ENCODE peak calls at places on chromosomes 4 and X, in six cellular contexts. One of them, this sample, is unnamed.

GRCh38 chr4:149426461-149426860 is 389.2 kb downstream of the IQCM start:
- DNase-seq in colonic mucosa: no peak
- DNase-seq in ovary: no peak
- DNase-seq in Caco-2: no peak
- DNase-seq in stomach: no peak
- DNase-seq in IMR-90: peak; percentile 35
- DNase-seq in this sample: no peak

GRCh38 chr4:20370284-20370683 is 118.6 kb downstream of the SLIT2 start:
- DNase-seq in ovary: no peak
- DNase-seq in colonic mucosa: no peak
- DNase-seq in Caco-2: no peak
- DNase-seq in stomach: no peak
- DNase-seq in IMR-90: peak; percentile 85
- DNase-seq in this sample: no peak

GRCh38 chr4:39706334-39706733 is 8.4 kb downstream of the UBE2K start:
- DNase-seq in stomach: peak; percentile 77
- DNase-seq in ovary: no peak
- DNase-seq in colonic mucosa: peak; percentile 67
- DNase-seq in Caco-2: no peak
- DNase-seq in IMR-90: peak; percentile 89
- DNase-seq in this sample: no peak

GRCh38 chr4:89295415-89295927 is 12.1 kb downstream of the GPRIN3 start:
- DNase-seq in stomach: no peak
- DNase-seq in IMR-90: no peak
- DNase-seq in colonic mucosa: no peak
- DNase-seq in ovary: no peak
- DNase-seq in Caco-2: no peak
- DNase-seq in this sample: no peak

GRCh38 chr4:12961713-12962112 is 522.4 kb downstream of the RAB28 start:
- DNase-seq in Caco-2: no peak
- DNase-seq in ovary: no peak
- DNase-seq in colonic mucosa: no peak
- DNase-seq in stomach: no peak
- DNase-seq in IMR-90: no peak
- DNase-seq in this sample: no peak

GRCh38 chr4:180923476-180923875 is 1319.7 kb upstream of the TENM3 start:
- DNase-seq in IMR-90: peak; percentile 82
- DNase-seq in ovary: no peak
- DNase-seq in Caco-2: no peak
- DNase-seq in colonic mucosa: no peak
- DNase-seq in stomach: no peak
- DNase-seq in this sample: no peak

GRCh38 chr4:16264798-16265197 is 38.5 kb upstream of the TAPT1 start:
- DNase-seq in stomach: no peak
- DNase-seq in Caco-2: peak; percentile 46
- DNase-seq in colonic mucosa: no peak
- DNase-seq in ovary: no peak
- DNase-seq in IMR-90: peak; percentile 58
- DNase-seq in this sample: no peak

GRCh38 chr4:993111-994029 is at the start of gene SLC26A1:
- DNase-seq in ovary: no peak
- DNase-seq in IMR-90: no peak
- DNase-seq in Caco-2: peak; percentile 68
- DNase-seq in stomach: peak; percentile 60
- DNase-seq in colonic mucosa: peak; percentile 68
- DNase-seq in this sample: no peak

GRCh38 chrX:38819163-38819562 is 17.9 kb downstream of the MID1IP1 start:
- DNase-seq in ovary: no peak
- DNase-seq in Caco-2: no peak
- DNase-seq in stomach: no peak
- DNase-seq in colonic mucosa: no peak
- DNase-seq in IMR-90: no peak
- DNase-seq in this sample: no peak

GRCh38 chr4:1472148-1472797 is 66.0 kb upstream of the NKX1-1 start:
- DNase-seq in colonic mucosa: no peak
- DNase-seq in stomach: no peak
- DNase-seq in IMR-90: no peak
- DNase-seq in Caco-2: no peak
- DNase-seq in ovary: peak; percentile 7
- DNase-seq in this sample: no peak

GRCh38 chr4:82235346-82235745 is 138.4 kb downstream of the HNRNPD start:
- DNase-seq in ovary: no peak
- DNase-seq in stomach: no peak
- DNase-seq in colonic mucosa: no peak
- DNase-seq in IMR-90: no peak
- DNase-seq in Caco-2: no peak
- DNase-seq in this sample: no peak

GRCh38 chr4:178554352-178554751 is 1112.1 kb upstream of the AGA start:
- DNase-seq in IMR-90: no peak
- DNase-seq in Caco-2: no peak
- DNase-seq in stomach: no peak
- DNase-seq in colonic mucosa: no peak
- DNase-seq in ovary: no peak
- DNase-seq in this sample: no peak

GRCh38 chrX:40433160-40433559 is 147.6 kb upstream of the ATP6AP2 start:
- DNase-seq in stomach: no peak
- DNase-seq in IMR-90: no peak
- DNase-seq in Caco-2: no peak
- DNase-seq in colonic mucosa: no peak
- DNase-seq in ovary: no peak
- DNase-seq in this sample: no peak

GRCh38 chr4:40349561-40350198 is 14.5 kb downstream of the CHRNA9 start:
- DNase-seq in colonic mucosa: no peak
- DNase-seq in Caco-2: no peak
- DNase-seq in IMR-90: peak; percentile 20
- DNase-seq in stomach: no peak
- DNase-seq in ovary: no peak
- DNase-seq in this sample: no peak

GRCh38 chrX:139058831-139059495 is 347.4 kb upstream of the FGF13 start:
- DNase-seq in IMR-90: no peak
- DNase-seq in Caco-2: no peak
- DNase-seq in colonic mucosa: no peak
- DNase-seq in ovary: no peak
- DNase-seq in stomach: no peak
- DNase-seq in this sample: no peak

GRCh38 chrX:149470960-149471359 is 34.1 kb downstream of the IDS start:
- DNase-seq in colonic mucosa: peak; percentile 67
- DNase-seq in Caco-2: peak; percentile 77
- DNase-seq in ovary: peak; percentile 78
- DNase-seq in IMR-90: peak; percentile 44
- DNase-seq in stomach: peak; percentile 78
- DNase-seq in this sample: no peak

GRCh38 chr4:80266902-80267380 is 477 bp downstream of the FGF5 start:
- DNase-seq in colonic mucosa: no peak
- DNase-seq in Caco-2: no peak
- DNase-seq in ovary: peak; percentile 32
- DNase-seq in IMR-90: peak; percentile 59
- DNase-seq in stomach: no peak
- DNase-seq in this sample: no peak

GRCh38 chr4:183599690-183600089 is 59.3 kb downstream of the RWDD4 start:
- DNase-seq in colonic mucosa: no peak
- DNase-seq in ovary: no peak
- DNase-seq in Caco-2: no peak
- DNase-seq in IMR-90: no peak
- DNase-seq in stomach: no peak
- DNase-seq in this sample: no peak

GRCh38 chrX:65925592-65925991 is 114.3 kb downstream of the VSIG4 start:
- DNase-seq in IMR-90: no peak
- DNase-seq in Caco-2: no peak
- DNase-seq in colonic mucosa: no peak
- DNase-seq in ovary: no peak
- DNase-seq in stomach: no peak
- DNase-seq in this sample: no peak

GRCh38 chr4:108272566-108272965 is 103.8 kb upstream of the LEF1 start:
- DNase-seq in ovary: no peak
- DNase-seq in Caco-2: no peak
- DNase-seq in IMR-90: peak; percentile 70
- DNase-seq in colonic mucosa: no peak
- DNase-seq in stomach: no peak
- DNase-seq in this sample: no peak

GRCh38 chr4:155759372-155760252 is 791 bp downstream of the GUCY1B1 start:
- DNase-seq in colonic mucosa: peak; percentile 22
- DNase-seq in Caco-2: no peak
- DNase-seq in ovary: peak; percentile 68
- DNase-seq in IMR-90: peak; percentile 16
- DNase-seq in stomach: peak; percentile 25
- DNase-seq in this sample: no peak

GRCh38 chr4:30495261-30496050 is 224.7 kb upstream of the PCDH7 start:
- DNase-seq in stomach: no peak
- DNase-seq in colonic mucosa: no peak
- DNase-seq in ovary: no peak
- DNase-seq in Caco-2: no peak
- DNase-seq in IMR-90: no peak
- DNase-seq in this sample: no peak
- H3K9me3 ChIP-seq in stomach: no peaks in the 10 kb centered on the region
- H3K9me3 ChIP-seq in colonic mucosa: no peaks in the 10 kb centered on the region
- H3K9me3 ChIP-seq in ovary: no peaks in the 10 kb centered on the region
- H3K9me3 ChIP-seq in Caco-2: no peaks in the 10 kb centered on the region
- H3K9me3 ChIP-seq in IMR-90: no peaks in the 10 kb centered on the region
- H3K9me3 ChIP-seq in this sample: no peaks in the 10 kb centered on the region

GRCh38 chr4:48380583-48381167 is 39.3 kb downstream of the SLAIN2 start:
- DNase-seq in stomach: no peak
- DNase-seq in colonic mucosa: no peak
- DNase-seq in ovary: no peak
- DNase-seq in Caco-2: no peak
- DNase-seq in IMR-90: no peak
- DNase-seq in this sample: no peak

GRCh38 chr4:48379587-48380140 is 38.3 kb downstream of the SLAIN2 start:
- DNase-seq in stomach: no peak
- DNase-seq in ovary: no peak
- DNase-seq in colonic mucosa: no peak
- DNase-seq in IMR-90: no peak
- DNase-seq in Caco-2: no peak
- DNase-seq in this sample: no peak

GRCh38 chr4:48372272-48372671 is 30.9 kb downstream of the SLAIN2 start:
- DNase-seq in colonic mucosa: no peak
- DNase-seq in IMR-90: no peak
- DNase-seq in stomach: no peak
- DNase-seq in ovary: no peak
- DNase-seq in Caco-2: no peak
- DNase-seq in this sample: no peak

GRCh38 chr4:48370260-48371134 is 29.2 kb downstream of the SLAIN2 start:
- DNase-seq in colonic mucosa: no peak
- DNase-seq in IMR-90: no peak
- DNase-seq in Caco-2: no peak
- DNase-seq in stomach: no peak
- DNase-seq in ovary: no peak
- DNase-seq in this sample: no peak

GRCh38 chr4:48375651-48376291 is 34.4 kb downstream of the SLAIN2 start:
- DNase-seq in IMR-90: peak; percentile 96
- DNase-seq in Caco-2: peak; percentile 21
- DNase-seq in stomach: peak; percentile 31
- DNase-seq in colonic mucosa: peak; percentile 78
- DNase-seq in ovary: no peak
- DNase-seq in this sample: no peak
- H3K4me1 ChIP-seq in IMR-90: peaks cover 2% of the 10 kb centered on the region
- H3K4me1 ChIP-seq in Caco-2: peaks cover 15% of the 10 kb centered on the region
- H3K4me1 ChIP-seq in stomach: peaks cover 25% of the 10 kb centered on the region
- H3K4me1 ChIP-seq in colonic mucosa: no peaks in the 10 kb centered on the region
- H3K4me1 ChIP-seq in ovary: no peaks in the 10 kb centered on the region
- H3K4me1 ChIP-seq in this sample: peaks cover 55% of the 10 kb centered on the region

DNA sequence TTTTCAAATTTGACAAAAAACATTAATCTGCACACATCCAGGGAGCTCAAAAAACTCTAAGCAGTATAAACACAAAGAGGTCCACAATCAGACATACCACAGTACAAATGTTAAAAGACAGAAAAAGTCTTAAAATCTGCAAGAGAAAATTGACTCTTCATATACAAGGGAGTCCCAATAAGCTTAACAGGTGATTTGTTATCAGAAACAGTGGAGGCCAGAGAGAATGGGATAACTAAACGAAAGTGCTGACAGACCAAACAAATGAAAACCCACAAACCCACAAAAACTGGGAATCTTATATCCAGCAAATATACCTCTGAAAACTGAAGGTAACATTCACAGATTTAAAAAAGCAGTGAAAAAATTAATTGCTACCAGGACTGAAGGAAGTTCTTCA is 182.0 kb upstream of the PAQR3 start:
- DNase-seq in IMR-90: no peak
- DNase-seq in ovary: no peak
- DNase-seq in Caco-2: no peak
- DNase-seq in colonic mucosa: no peak
- DNase-seq in stomach: no peak
- DNase-seq in this sample: no peak
- H3K9me3 ChIP-seq in IMR-90: peaks cover 6% of the 10 kb centered on the region
- H3K9me3 ChIP-seq in ovary: peaks cover 4% of the 10 kb centered on the region
- H3K9me3 ChIP-seq in Caco-2: no peaks in the 10 kb centered on the region
- H3K9me3 ChIP-seq in colonic mucosa: no peaks in the 10 kb centered on the region
- H3K9me3 ChIP-seq in stomach: peaks cover 43% of the 10 kb centered on the region
- H3K9me3 ChIP-seq in this sample: peaks cover 36% of the 10 kb centered on the region

GRCh38 chr4:159269956-159270355 is 167.1 kb downstream of the RAPGEF2 start:
- DNase-seq in stomach: no peak
- DNase-seq in IMR-90: no peak
- DNase-seq in colonic mucosa: no peak
- DNase-seq in ovary: no peak
- DNase-seq in Caco-2: no peak
- DNase-seq in this sample: no peak

GRCh38 chr4:159273126-159273438 is 170.2 kb downstream of the RAPGEF2 start:
- DNase-seq in ovary: no peak
- DNase-seq in IMR-90: no peak
- DNase-seq in colonic mucosa: no peak
- DNase-seq in stomach: no peak
- DNase-seq in Caco-2: no peak
- DNase-seq in this sample: no peak

GRCh38 chr4:159272341-159273125 is 169.7 kb downstream of the RAPGEF2 start:
- DNase-seq in stomach: no peak
- DNase-seq in Caco-2: no peak
- DNase-seq in colonic mucosa: no peak
- DNase-seq in ovary: no peak
- DNase-seq in IMR-90: peak; percentile 55
- DNase-seq in this sample: no peak

GRCh38 chr4:159273841-159274240 is 171.0 kb downstream of the RAPGEF2 start:
- DNase-seq in colonic mucosa: no peak
- DNase-seq in ovary: no peak
- DNase-seq in stomach: no peak
- DNase-seq in IMR-90: no peak
- DNase-seq in Caco-2: no peak
- DNase-seq in this sample: no peak

GRCh38 chr4:159271857-159272256 is 169.0 kb downstream of the RAPGEF2 start:
- DNase-seq in IMR-90: no peak
- DNase-seq in colonic mucosa: no peak
- DNase-seq in stomach: no peak
- DNase-seq in ovary: no peak
- DNase-seq in Caco-2: no peak
- DNase-seq in this sample: no peak
- H3K4me1 ChIP-seq in IMR-90: peaks cover 18% of the 10 kb centered on the region
- H3K4me1 ChIP-seq in colonic mucosa: no peaks in the 10 kb centered on the region
- H3K4me1 ChIP-seq in stomach: peaks cover 42% of the 10 kb centered on the region
- H3K4me1 ChIP-seq in ovary: peaks cover 5% of the 10 kb centered on the region
- H3K4me1 ChIP-seq in Caco-2: peaks cover 20% of the 10 kb centered on the region
- H3K4me1 ChIP-seq in this sample: peaks cover 37% of the 10 kb centered on the region

DNA sequence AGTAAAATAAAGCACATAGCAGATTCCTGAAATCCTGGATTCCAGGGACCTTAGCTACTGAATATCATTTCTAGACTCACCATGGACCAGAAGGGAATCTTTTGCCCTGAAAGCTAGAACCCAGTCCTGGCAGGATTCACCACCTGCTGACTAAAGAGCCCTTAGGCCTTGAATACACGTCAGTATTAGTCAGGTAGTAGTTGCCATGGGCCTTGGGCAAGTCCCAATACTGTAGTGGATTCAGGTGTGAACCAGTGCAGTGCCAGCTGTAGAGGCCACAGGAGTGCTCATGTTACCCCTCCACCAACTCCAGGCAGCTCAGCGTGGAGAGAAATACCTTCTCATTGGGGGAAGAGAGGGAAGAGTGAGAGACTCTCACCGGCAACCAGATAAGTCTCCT is 64.1 kb upstream of the UBQLN2 start:
- DNase-seq in colonic mucosa: no peak
- DNase-seq in Caco-2: no peak
- DNase-seq in stomach: no peak
- DNase-seq in IMR-90: no peak
- DNase-seq in ovary: no peak
- DNase-seq in this sample: no peak
- H3K9me3 ChIP-seq in colonic mucosa: no peaks in the 10 kb centered on the region
- H3K9me3 ChIP-seq in Caco-2: no peaks in the 10 kb centered on the region
- H3K9me3 ChIP-seq in stomach: peaks cover 8% of the 10 kb centered on the region
- H3K9me3 ChIP-seq in IMR-90: no peaks in the 10 kb centered on the region
- H3K9me3 ChIP-seq in ovary: no peaks in the 10 kb centered on the region
- H3K9me3 ChIP-seq in this sample: no peaks in the 10 kb centered on the region